ENCODE peak calls at places on chromosomes 4 and X, in six cellular contexts. T is psoas muscle, Z is right lobe of liver, H is GM23338, I is heart left ventricle, W is hepatocyte. O is an unnamed sample. For H3K27me3, the result is how much of the 10 kb centered on the place peaks cover.

GRCh38 chr4:5888222-5888701 is 4.6 kb downstream of the CRMP1 start:
- DNase-seq in T (no peak), Z (no peak), W (peak), H (peak), I (no peak), O (no peak)

GRCh38 chr4:108611360-108611759 is 9.0 kb upstream of the RPL34 start:
- DNase-seq in T (no peak), Z (no peak), W (peak), I (no peak), H (no peak), O (no peak)

GRCh38 chrX:19332983-19333382 is 10.7 kb upstream of the PDHA1 start:
- DNase-seq in H (peak), T (peak), Z (peak), I (peak), W (peak), O (no peak)

GRCh38 chr4:122652379-122652778 is 31.5 kb upstream of the IL21 start:
- DNase-seq in Z (no peak), T (no peak), H (peak), I (no peak), W (peak), O (peak)

GRCh38 chr4:5883916-5884315 is 9.0 kb downstream of the CRMP1 start:
- DNase-seq in T (no peak), H (no peak), W (no peak), Z (no peak), I (no peak), O (no peak)

GRCh38 chrX:110692876-110693275 is 102.7 kb downstream of the CHRDL1 start:
- DNase-seq in T (no peak), I (no peak), W (no peak), Z (no peak), H (no peak), O (no peak)

GRCh38 chrX:120801426-120801825 is 74.2 kb downstream of the CT47B1 start:
- DNase-seq in I (no peak), Z (no peak), T (no peak), W (no peak), H (peak), O (no peak)

GRCh38 chr4:29277381-29277780 is 1442.8 kb upstream of the PCDH7 start:
- DNase-seq in T (no peak), H (no peak), I (no peak), W (no peak), Z (no peak), O (peak)

GRCh38 chr4:10212901-10213300 is 96.3 kb upstream of the WDR1 start:
- DNase-seq in I (no peak), W (no peak), T (no peak), Z (no peak), H (no peak), O (no peak)

GRCh38 chr4:78706302-78706701 is 69.8 kb upstream of the BMP2K start:
- DNase-seq in Z (no peak), H (peak), I (no peak), T (no peak), W (peak), O (peak)

GRCh38 chr4:16205298-16206164 is 20.7 kb downstream of the TAPT1 start:
- DNase-seq in Z (no peak), I (no peak), H (peak), W (peak), T (no peak), O (peak)

GRCh38 chr4:10135252-10135651 is 18.7 kb upstream of the WDR1 start:
- DNase-seq in Z (no peak), H (no peak), I (no peak), T (no peak), W (no peak), O (no peak)

GRCh38 chrX:13793897-13794296 is 23.0 kb downstream of the GPM6B start:
- DNase-seq in W (no peak), I (no peak), H (no peak), Z (no peak), T (no peak), O (no peak)

GRCh38 chr4:149987330-149987751 is 90.9 kb upstream of the DCLK2 start:
- DNase-seq in W (peak), H (no peak), Z (no peak), T (no peak), I (no peak), O (no peak)

GRCh38 chr4:7912826-7913225 is 26.8 kb downstream of the AFAP1 start:
- DNase-seq in T (no peak), W (no peak), H (no peak), Z (no peak), I (no peak), O (no peak)

GRCh38 chr4:7909463-7909862 is 30.2 kb downstream of the AFAP1 start:
- DNase-seq in T (no peak), Z (no peak), W (no peak), I (no peak), H (no peak), O (peak)

GRCh38 chr4:7909966-7910720 is 29.5 kb downstream of the AFAP1 start:
- DNase-seq in I (no peak), Z (no peak), W (no peak), T (no peak), H (no peak), O (peak)

GRCh38 chr4:7910721-7911015 is 29.0 kb downstream of the AFAP1 start:
- DNase-seq in H (no peak), W (no peak), I (no peak), Z (no peak), T (no peak), O (no peak)

DNA sequence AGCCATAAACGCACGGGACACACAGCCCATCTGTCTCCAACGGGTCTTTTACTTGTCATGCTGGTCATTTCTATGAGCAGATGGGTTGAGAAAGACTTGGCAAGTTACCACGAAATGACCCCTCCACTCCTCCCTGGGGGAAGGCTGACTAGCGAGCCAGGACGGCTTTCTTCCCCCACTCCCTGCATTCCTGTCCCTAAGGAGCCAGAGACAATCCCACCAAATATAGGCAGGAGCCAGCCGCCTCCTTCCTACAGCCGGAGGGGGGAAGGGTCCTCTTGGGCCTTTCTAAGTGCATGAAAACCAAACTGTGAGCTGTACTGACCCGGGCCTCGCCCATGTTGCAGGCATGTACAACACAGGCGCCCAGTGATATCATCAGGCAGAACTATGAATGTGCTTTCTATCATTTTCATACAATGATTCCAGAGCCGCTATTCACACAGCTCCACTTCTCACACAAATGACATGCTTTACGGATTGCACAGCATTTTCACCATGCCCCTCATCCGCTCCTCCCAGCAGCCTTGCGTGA is 28.6 kb downstream of the AFAP1 start:
- DNase-seq in W (peak), Z (no peak), T (peak), H (peak), I (no peak), O (peak)
- H3K4me3 ChIP-seq in W (no peak), Z (no peak), T (no peak), H (peak), I (peak), O (no peak)

GRCh38 chrX:115561605-115562491 is 874 bp downstream of the PLS3 start:
- DNase-seq in W (peak), I (peak), Z (peak), H (peak), T (peak), O (peak)
- TF ChIP-seq CTCF in W (peak), I (no peak), Z (no peak), H (no peak), T (no peak), O (no peak)

GRCh38 chr4:115159141-115159540 is 45.7 kb upstream of the NDST4 start:
- DNase-seq in I (no peak), T (no peak), W (no peak), H (no peak), Z (no peak), O (peak)
- H3K27me3 ChIP-seq in I (under half), T (under half), W (under half), H (under half), Z (under half), O (under half)

DNA sequence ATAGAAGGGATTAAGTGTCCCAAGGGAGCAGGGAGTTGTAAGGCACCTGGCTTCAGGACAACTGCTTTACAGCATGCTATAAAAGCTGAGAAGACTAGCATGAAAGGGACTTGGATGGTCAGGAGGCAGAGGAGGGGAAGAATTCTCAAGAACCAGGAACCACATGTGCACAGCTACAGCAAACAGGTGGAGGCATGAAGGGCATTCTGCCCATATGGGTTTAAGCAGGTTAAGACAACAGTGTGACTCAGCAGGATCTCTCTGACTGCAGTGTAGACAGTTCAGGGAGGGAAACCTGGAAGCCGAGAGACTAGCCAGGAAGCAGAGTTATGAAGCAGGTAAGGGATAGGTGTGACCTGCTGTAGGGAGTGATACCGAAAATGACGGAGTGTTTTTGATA is 117.0 kb downstream of the DHRSX start:
- DNase-seq in Z (no peak), T (no peak), H (no peak), W (peak), I (no peak), O (peak)
- H3K4me3 ChIP-seq in Z (no peak), T (no peak), H (no peak), W (no peak), I (no peak), O (no peak)

DNA sequence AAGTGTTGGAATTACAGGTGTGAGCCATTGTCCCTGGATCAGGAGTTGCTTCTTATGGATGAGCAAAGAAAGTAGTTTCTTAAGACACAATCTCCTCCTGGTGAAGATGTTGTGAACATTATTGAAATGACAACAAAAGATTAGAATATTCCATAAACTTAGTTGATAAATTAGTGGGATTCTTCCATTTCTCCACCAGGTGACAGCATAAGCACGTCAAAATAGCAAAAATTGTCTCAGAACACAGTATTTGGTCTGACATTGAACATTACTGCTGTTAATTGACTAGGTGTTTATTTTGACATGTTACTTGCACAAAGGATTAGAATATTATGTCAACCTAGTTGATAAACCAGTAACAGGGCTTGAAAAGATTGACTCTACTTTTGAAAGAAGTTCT is 21.6 kb downstream of the CLDN34 start:
- DNase-seq in Z (no peak), W (no peak), I (no peak), H (no peak), T (no peak), O (peak)
- TF ChIP-seq CTCF in Z (peak), W (peak), I (peak), H (peak), T (peak), O (peak)

DNA sequence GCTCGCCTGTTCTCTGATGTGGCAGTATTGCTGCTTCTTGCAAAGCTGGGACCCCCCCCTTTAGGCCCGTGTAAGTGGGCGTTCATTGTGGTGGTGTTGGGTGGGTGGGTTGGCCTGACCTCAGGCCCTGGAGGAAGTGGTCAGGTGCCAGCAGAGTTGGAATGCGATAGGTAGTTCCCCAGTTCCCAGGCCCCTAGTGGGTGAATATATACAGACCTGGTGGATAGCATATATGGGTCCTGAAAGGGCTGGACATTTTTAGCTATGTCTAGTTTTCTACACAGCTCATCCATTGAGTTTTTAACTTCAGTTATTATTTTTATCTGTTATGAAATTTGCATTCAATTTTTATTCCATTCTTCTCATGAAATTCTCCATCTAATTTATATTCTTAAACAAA is 35.8 kb upstream of the UCP1 start:
- DNase-seq in I (no peak), H (no peak), Z (no peak), T (no peak), W (no peak), O (no peak)
- H3K27me3 ChIP-seq in I (under half), H (under half), Z (under half), T (under half), W (under half), O (under half)

GRCh38 chr4:94974773-94975172 is 217.0 kb downstream of the BMPR1B start:
- DNase-seq in H (no peak), Z (no peak), W (no peak), I (no peak), T (no peak), O (peak)

GRCh38 chr4:94970650-94971049 is 212.9 kb downstream of the BMPR1B start:
- DNase-seq in W (no peak), T (no peak), H (no peak), I (no peak), Z (no peak), O (peak)

GRCh38 chr4:94978904-94979303 is 221.1 kb downstream of the BMPR1B start:
- DNase-seq in Z (no peak), W (no peak), T (no peak), H (no peak), I (no peak), O (peak)

GRCh38 chr4:94976371-94977011 is 218.7 kb downstream of the BMPR1B start:
- DNase-seq in Z (no peak), T (no peak), H (no peak), W (no peak), I (no peak), O (peak)
- H3K4me3 ChIP-seq in Z (no peak), T (no peak), H (no peak), W (no peak), I (no peak), O (no peak)

GRCh38 chrX:125439194-125439849 is 119.7 kb downstream of the TEX13C start:
- DNase-seq in W (peak), I (no peak), Z (no peak), H (peak), T (no peak), O (no peak)
- TF ChIP-seq CTCF in W (no peak), I (no peak), Z (no peak), H (peak), T (no peak), O (no peak)

GRCh38 chr4:7523526-7523925 is 88.8 kb upstream of the PSAPL1 start:
- DNase-seq in W (no peak), T (no peak), Z (no peak), H (no peak), I (no peak), O (no peak)
- H3K27me3 ChIP-seq in W (under half), T (under half), Z (under half), H (under half), I (under half), O (under half)

DNA sequence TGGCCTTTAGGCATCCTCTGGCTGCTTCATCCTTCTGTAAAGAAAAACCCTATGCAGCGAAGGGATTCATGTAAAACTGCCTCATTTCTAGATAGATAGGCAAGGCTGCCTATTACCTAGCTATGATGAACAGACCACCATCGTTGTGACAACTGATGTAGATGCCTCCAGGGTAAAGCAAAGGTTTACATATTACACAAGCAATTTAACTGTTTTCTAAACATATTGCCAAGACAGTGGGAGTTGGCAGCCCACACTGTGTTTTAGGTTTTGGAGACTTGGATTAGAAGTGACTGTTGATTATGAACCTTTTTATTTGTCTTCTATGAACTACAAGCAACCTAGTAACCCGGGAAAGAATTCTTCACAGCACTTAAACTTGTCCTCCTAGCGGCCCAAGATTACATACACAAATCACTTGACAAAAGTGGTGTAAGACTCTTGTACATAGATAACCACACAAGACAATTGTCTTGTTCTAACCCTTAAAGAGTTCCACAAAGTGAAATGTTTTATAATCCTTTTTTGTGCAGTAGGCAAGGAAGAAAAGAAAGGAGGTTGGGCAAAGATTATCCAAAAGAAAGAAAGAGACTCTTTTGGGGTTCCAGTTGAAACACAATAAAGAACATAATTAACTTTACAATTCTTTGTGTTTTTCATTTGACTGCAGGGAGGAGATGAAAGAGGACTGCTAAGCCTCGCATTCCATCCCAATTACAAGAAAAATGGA is 60.1 kb downstream of the HHIP start:
- DNase-seq in Z (no peak), H (no peak), I (no peak), W (no peak), T (no peak), O (no peak)
- H3K4me3 ChIP-seq in Z (no peak), H (no peak), I (no peak), W (no peak), T (no peak), O (no peak)